ENCODE peak calls at places on chromosomes 2 and 18, in seven cellular contexts. O is WERI-Rb-1, V is sigmoid colon, G is stomach, M is A549, L is lung, X is AG10803. C is an unnamed sample.

GRCh38 chr18:55582325-55582724 is 5.7 kb downstream of the TCF4 start:
- DNase-seq in V (no peak), X (no peak), G (no peak), L (no peak), M (no peak), O (no peak), C (no peak)

GRCh38 chr2:232981356-232981755 is 31.7 kb downstream of the NGEF start:
- DNase-seq in X (no peak), G (peak), M (no peak), L (no peak), O (no peak), V (no peak), C (no peak)

GRCh38 chr2:33521791-33522281 is 45.4 kb downstream of the RASGRP3 start:
- DNase-seq in L (no peak), M (no peak), O (no peak), G (no peak), V (no peak), X (peak), C (peak)

GRCh38 chr2:96870631-96871255 is 863 bp upstream of the SEMA4C start:
- DNase-seq in X (no peak), L (no peak), G (peak), M (peak), O (peak), V (peak), C (peak)

GRCh38 chr2:70966681-70967080 is 11.7 kb upstream of the ANKRD53 start:
- DNase-seq in X (no peak), V (no peak), M (no peak), O (no peak), L (peak), G (no peak), C (no peak)

GRCh38 chr18:48227206-48227605 is 182.0 kb downstream of the ZBTB7C start:
- DNase-seq in L (no peak), V (no peak), X (no peak), G (no peak), O (no peak), M (no peak), C (no peak)

GRCh38 chr18:3217930-3218647 is 1.7 kb downstream of the MYOM1 start:
- DNase-seq in G (peak), O (peak), V (no peak), X (no peak), M (peak), L (no peak), C (peak)

GRCh38 chr2:19649107-19649506 is 252.7 kb downstream of the TTC32 start:
- DNase-seq in O (no peak), V (no peak), X (peak), G (no peak), M (peak), L (no peak), C (peak)

GRCh38 chr2:28342081-28342967 is 50.3 kb upstream of the FOSL2 start:
- DNase-seq in O (no peak), X (peak), G (peak), L (peak), M (peak), V (peak), C (peak)

GRCh38 chr2:129710670-129711495 is 268.6 kb upstream of the RAB6C start:
- DNase-seq in G (no peak), X (no peak), L (peak), M (no peak), O (no peak), V (no peak), C (no peak)

GRCh38 chr2:29075894-29076700 is 1.8 kb upstream of the PCARE start:
- DNase-seq in M (no peak), L (no peak), O (no peak), V (no peak), G (no peak), X (no peak), C (peak)

GRCh38 chr2:226080323-226080722 is 680.8 kb downstream of the NYAP2 start:
- DNase-seq in G (no peak), X (peak), O (no peak), V (no peak), L (no peak), M (no peak), C (peak)

GRCh38 chr18:36757081-36757480 is 71.7 kb downstream of the TPGS2 start:
- DNase-seq in G (no peak), L (no peak), V (no peak), M (peak), O (no peak), X (peak), C (peak)

GRCh38 chr2:110770308-110770695 is 37.9 kb downstream of the ACOXL start:
- DNase-seq in O (no peak), M (no peak), L (no peak), G (no peak), X (no peak), V (no peak), C (no peak)

GRCh38 chr2:25411281-25411680 is 69.6 kb upstream of the DNMT3A start:
- DNase-seq in L (no peak), M (no peak), O (no peak), V (no peak), G (no peak), X (no peak), C (no peak)

GRCh38 chr2:100820346-100821254 is 661 bp downstream of the NPAS2 start:
- DNase-seq in G (peak), V (no peak), L (no peak), O (no peak), X (no peak), M (no peak), C (peak)

GRCh38 chr2:136112949-136113766 is 4.8 kb downstream of the CXCR4 start:
- DNase-seq in M (no peak), G (no peak), L (peak), V (no peak), O (no peak), X (no peak), C (no peak)

GRCh38 chr2:58845011-58845410 is 603.9 kb upstream of the FANCL start:
- DNase-seq in L (no peak), O (no peak), M (no peak), G (no peak), V (no peak), X (no peak), C (peak)

GRCh38 chr2:36173760-36174362 is 181.7 kb upstream of the CRIM1 start:
- DNase-seq in V (no peak), M (no peak), X (no peak), O (no peak), G (no peak), L (no peak), C (peak)

GRCh38 chr2:227793148-227793722 is 20.4 kb upstream of the CCL20 start:
- DNase-seq in V (no peak), G (no peak), M (no peak), L (no peak), O (no peak), X (no peak), C (no peak)

GRCh38 chr2:144201868-144202468 is 318.0 kb downstream of the ZEB2 start:
- DNase-seq in L (no peak), V (no peak), G (no peak), O (no peak), X (peak), M (no peak), C (peak)

GRCh38 chr2:70995227-70995729 is 605 bp upstream of the TEX261 start:
- DNase-seq in M (peak), X (peak), G (peak), V (peak), L (peak), O (peak), C (peak)

GRCh38 chr2:12766421-12766879 is 49.7 kb downstream of the TRIB2 start:
- DNase-seq in M (no peak), G (no peak), X (peak), V (no peak), O (no peak), L (no peak), C (peak)

GRCh38 chr18:50075772-50076171 is 119.2 kb downstream of the MYO5B start:
- DNase-seq in X (no peak), M (no peak), O (no peak), V (no peak), G (no peak), L (no peak), C (no peak)

GRCh38 chr2:27495840-27496356 is 741 bp upstream of the GCKR start:
- DNase-seq in M (no peak), X (no peak), O (no peak), V (no peak), G (no peak), L (no peak), C (no peak)

GRCh38 chr2:20594048-20594750 is 56.7 kb downstream of the HS1BP3 start:
- DNase-seq in V (peak), M (no peak), G (peak), L (no peak), X (no peak), O (peak), C (no peak)

GRCh38 chr2:74583504-74583903 is 29.0 kb downstream of the DOK1 start:
- DNase-seq in M (no peak), G (no peak), L (no peak), V (no peak), O (no peak), X (peak), C (no peak)

GRCh38 chr2:23379220-23379695 is 5.7 kb upstream of the KLHL29 start:
- DNase-seq in G (no peak), M (no peak), L (no peak), V (no peak), O (no peak), X (no peak), C (no peak)

GRCh38 chr2:457287-457686 is 169.4 kb upstream of the ALKAL2 start:
- DNase-seq in G (no peak), O (no peak), V (no peak), L (no peak), X (no peak), M (no peak), C (no peak)

GRCh38 chr2:24515335-24515734 is 24.3 kb downstream of the NCOA1 start:
- DNase-seq in M (peak), X (no peak), V (no peak), L (no peak), O (no peak), G (no peak), C (no peak)

GRCh38 chr2:202376460-202377307 is 557 bp downstream of the BMPR2 start:
- DNase-seq in L (peak), M (peak), X (peak), V (peak), G (no peak), O (peak), C (no peak)

GRCh38 chr2:157500334-157500733 is 56.4 kb upstream of the CYTIP start:
- DNase-seq in M (no peak), G (no peak), O (no peak), L (no peak), V (no peak), X (no peak), C (no peak)
- H3K4me3 ChIP-seq in M (no peak), G (no peak), O (no peak), L (no peak), V (no peak), X (no peak), C (no peak)

GRCh38 chr2:182652326-182652725 is 63.7 kb upstream of the DNAJC10 start:
- DNase-seq in X (no peak), O (no peak), V (no peak), L (no peak), G (no peak), M (no peak), C (no peak)

GRCh38 chr2:182646763-182647498 is 69.1 kb upstream of the DNAJC10 start:
- DNase-seq in L (no peak), O (no peak), X (no peak), M (no peak), V (no peak), G (no peak), C (no peak)

GRCh38 chr2:182647499-182647787 is 68.6 kb upstream of the DNAJC10 start:
- DNase-seq in O (no peak), M (no peak), V (no peak), G (no peak), L (no peak), X (no peak), C (no peak)

GRCh38 chr2:182650704-182651103 is 65.4 kb upstream of the DNAJC10 start:
- DNase-seq in X (peak), G (no peak), O (no peak), M (peak), L (no peak), V (no peak), C (peak)

DNA sequence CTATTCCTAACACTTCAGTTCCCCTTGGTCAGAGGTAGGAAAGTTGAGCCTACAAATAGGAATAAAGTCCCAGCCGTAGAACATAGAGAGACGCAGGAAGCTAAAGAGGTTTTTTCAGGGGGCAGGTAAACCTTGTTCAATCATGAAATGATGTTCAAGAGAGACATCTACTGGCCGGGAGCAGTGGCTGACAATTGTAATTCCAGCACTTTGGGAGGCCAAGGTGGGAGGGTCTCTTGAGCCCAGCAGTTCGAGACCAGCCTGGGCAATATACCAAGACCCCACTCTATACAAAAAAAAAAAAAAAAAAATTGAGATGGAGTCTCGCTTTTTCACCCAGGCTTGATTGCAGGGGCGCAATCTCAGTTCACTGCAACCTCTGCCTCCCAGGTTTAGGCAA is 66.7 kb upstream of the DNAJC10 start:
- DNase-seq in M (peak), X (peak), G (no peak), O (peak), L (no peak), V (no peak), C (no peak)
- TF ChIP-seq CTCF in M (peak), X (peak), G (no peak), O (peak), L (no peak), V (no peak), C (peak)

DNA sequence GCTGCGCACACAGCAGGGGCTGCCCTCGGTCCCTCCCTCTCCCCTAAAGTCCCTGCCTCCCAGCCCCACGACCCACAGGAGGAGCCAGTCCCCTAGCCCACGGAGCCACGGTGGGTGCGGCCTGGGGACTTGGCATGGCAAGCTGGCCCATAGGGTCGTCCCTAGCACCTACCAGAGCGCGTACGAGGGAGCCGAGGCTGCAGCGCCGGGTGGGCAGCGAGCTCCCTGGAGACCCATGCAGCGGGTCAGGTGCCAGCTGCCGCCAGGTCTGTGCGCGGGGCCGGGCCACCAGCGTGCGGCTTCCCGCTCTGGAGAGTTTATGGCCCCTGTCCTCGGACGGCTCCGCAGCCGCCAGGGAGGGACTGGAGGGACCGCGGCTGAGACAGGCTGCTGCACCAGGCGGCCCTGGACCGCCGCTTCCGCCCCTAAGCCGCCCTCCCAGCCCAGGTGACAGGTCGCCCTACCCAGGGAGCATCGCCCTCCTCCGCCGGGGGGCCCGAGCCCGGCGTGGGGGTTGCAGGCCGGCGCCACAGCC is 273.6 kb downstream of the CCDC74A start:
- DNase-seq in G (no peak), X (no peak), O (peak), V (no peak), M (no peak), L (no peak), C (no peak)
- H3K4me3 ChIP-seq in G (peak), X (no peak), O (peak), V (peak), M (no peak), L (no peak), C (no peak)

GRCh38 chr18:80158365-80158764 is 49.3 kb downstream of the ADNP2 start:
- DNase-seq in X (no peak), O (no peak), G (no peak), M (no peak), L (no peak), V (no peak), C (no peak)

GRCh38 chr18:80157708-80158343 is 48.8 kb downstream of the ADNP2 start:
- DNase-seq in L (peak), G (peak), V (peak), M (peak), X (peak), O (peak), C (peak)

GRCh38 chr18:80159713-80160636 is 50.9 kb downstream of the ADNP2 start:
- DNase-seq in G (no peak), X (no peak), M (no peak), V (no peak), L (no peak), O (no peak), C (no peak)

GRCh38 chr18:80149667-80150066 is 40.6 kb downstream of the ADNP2 start:
- DNase-seq in X (no peak), V (no peak), O (no peak), L (no peak), M (no peak), G (no peak), C (no peak)

DNA sequence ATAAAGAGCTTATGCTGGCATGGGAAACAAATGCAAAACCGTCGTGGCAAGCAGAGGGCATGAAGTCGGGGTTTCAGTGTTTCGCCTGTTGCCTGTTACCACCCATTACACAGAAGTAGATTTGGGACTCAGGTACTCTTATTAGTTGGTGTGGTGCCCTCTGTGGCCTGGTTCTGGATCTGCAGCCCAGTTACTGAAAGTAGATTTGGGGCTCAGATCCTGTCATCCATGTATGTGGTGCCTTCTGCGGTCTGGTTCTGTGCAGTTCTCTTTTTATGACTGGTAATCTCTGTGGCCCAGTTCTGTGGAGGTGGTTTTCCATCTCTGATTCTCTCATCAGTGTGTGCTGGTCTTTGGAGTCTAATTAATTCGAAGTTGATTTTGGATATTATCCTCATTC is 45.2 kb downstream of the ADNP2 start:
- DNase-seq in O (peak), V (no peak), X (no peak), M (peak), L (no peak), G (no peak), C (peak)
- TF ChIP-seq CTCF in O (peak), V (no peak), X (peak), M (peak), L (peak), G (no peak), C (peak)

DNA sequence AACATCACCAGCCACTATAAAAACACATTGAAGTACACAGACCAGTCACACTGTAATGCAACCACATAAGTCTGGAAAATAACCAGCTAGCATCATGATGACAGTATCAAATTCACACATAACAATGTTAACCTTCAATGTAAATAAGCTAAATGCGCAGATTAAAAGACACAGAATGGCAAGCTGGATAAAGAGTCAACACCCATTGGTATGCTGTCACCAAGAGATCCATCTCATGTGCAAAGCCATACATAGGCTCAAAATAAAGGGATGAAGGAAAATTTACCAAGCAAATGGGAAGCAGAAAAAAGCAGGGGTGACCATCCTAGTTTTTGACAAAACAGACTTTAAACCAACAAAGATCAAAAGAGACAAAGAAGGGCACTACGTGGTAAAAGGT is 110.8 kb downstream of the NR4A2 start:
- DNase-seq in G (no peak), V (no peak), M (no peak), X (no peak), O (no peak), L (no peak), C (no peak)
- H3K4me3 ChIP-seq in G (no peak), V (no peak), M (no peak), X (no peak), O (no peak), L (no peak), C (no peak)

DNA sequence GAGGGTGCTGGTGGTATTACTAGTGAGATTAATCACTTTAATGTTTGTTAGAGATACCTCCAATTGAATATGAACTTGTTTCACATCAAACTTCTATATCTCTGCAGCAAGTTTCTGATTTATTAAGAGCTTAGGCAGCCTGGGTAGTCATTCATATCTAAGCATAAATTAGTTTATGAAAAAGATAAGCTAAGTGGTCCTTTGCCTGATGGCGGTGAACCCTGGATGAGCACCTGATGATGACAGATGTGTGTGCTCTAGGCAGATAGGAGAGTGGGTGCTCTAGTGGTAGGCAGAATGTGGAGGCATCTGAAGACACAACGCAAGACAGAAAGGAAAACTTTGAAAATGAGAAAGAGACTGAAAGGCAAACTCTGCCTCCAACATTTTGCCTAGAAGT is 5.0 kb downstream of the FKBP7 start:
- DNase-seq in G (no peak), X (no peak), M (no peak), L (no peak), O (no peak), V (no peak), C (no peak)
- TF ChIP-seq CTCF in G (no peak), X (no peak), M (no peak), L (no peak), O (no peak), V (no peak), C (no peak)

DNA sequence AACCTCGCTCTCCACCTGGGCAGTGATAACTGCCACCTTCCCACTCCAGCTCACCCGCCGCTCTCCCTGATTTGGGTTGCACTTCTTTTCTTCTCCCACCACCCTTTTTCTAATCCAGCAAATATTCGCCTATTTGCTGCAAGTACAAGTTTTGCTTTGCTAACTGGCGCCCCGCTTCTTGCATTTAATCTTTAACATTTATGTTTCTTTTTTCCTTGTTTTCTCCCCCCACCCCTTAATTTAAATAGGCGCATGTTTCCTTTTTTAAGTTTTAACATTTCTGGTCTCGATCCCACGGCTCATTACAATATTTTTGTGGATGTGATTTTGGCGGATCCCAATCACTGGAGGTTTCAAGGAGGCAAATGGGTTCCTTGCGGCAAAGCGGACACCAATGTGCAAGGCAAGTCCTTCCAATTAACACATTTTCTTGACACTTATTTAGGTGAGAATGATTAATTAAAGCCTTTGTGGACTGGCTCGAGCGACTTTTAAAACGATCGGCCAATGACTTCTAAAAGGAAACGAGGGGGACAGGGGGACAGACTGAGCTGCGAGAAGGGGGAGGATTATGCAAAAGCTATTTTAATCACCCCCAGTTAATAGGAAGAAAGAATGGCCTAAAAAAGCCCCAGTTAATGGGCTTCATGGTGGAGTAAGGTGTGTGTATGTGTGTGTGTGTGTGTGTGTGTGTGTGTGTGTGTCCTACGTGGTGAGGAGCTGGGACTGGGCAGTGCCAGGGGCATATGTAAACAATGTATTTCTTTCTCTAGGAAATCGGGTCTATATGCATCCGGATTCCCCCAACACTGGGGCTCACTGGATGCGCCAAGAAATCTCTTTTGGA is 1.6 kb downstream of the TBR1 start:
- DNase-seq in L (no peak), V (no peak), G (no peak), X (no peak), O (no peak), M (no peak), C (no peak)
- H3K4me3 ChIP-seq in L (no peak), V (no peak), G (no peak), X (no peak), O (no peak), M (peak), C (no peak)

C was measured in foreskin fibroblast.